ENCODE peak calls at places on chromosome 5, in seven cellular contexts. K, F, Y, X, D, C and Q are unnamed samples.

GRCh38 chr5:54215233-54215736 is 95.1 kb downstream of the ARL15 start:
- DNase-seq in K (no peak), F (no peak), Y (no peak), X (no peak), D (no peak), C (no peak), Q (no peak)

GRCh38 chr5:55234171-55234700 is 828 bp upstream of the CCNO start:
- DNase-seq in K (peak; percentile 48), F (no peak), Y (no peak), X (peak; percentile 48), D (no peak), C (no peak), Q (no peak)

GRCh38 chr5:77569409-77569808 is 69.1 kb downstream of the OTP start:
- DNase-seq in K (no peak), F (no peak), Y (no peak), X (peak; percentile 23), D (no peak), C (no peak), Q (no peak)

GRCh38 chr5:107669543-107670027 is 1.2 kb downstream of the EFNA5 start:
- DNase-seq in K (peak; percentile 43), F (no peak), Y (no peak), X (peak; percentile 47), D (peak; percentile 35), C (peak; percentile 29), Q (no peak)

GRCh38 chr5:5242056-5242455 is 101.9 kb downstream of the ADAMTS16 start:
- DNase-seq in K (no peak), F (no peak), Y (no peak), X (no peak), D (no peak), C (no peak), Q (no peak)

GRCh38 chr5:29905626-29906353 is 1287.7 kb upstream of the CDH6 start:
- DNase-seq in K (peak; percentile 17), F (no peak), Y (no peak), X (no peak), D (no peak), C (no peak), Q (no peak)

GRCh38 chr5:74259572-74259971 is 381.0 kb downstream of the ENC1 start:
- DNase-seq in K (no peak), F (no peak), Y (no peak), X (no peak), D (no peak), C (no peak), Q (no peak)

GRCh38 chr5:1029270-1029944 is 20.8 kb downstream of the NKD2 start:
- DNase-seq in K (no peak), F (no peak), Y (no peak), X (no peak), D (peak; percentile 4), C (no peak), Q (no peak)

GRCh38 chr5:98458004-98458403 is 315.5 kb upstream of the RGMB start:
- DNase-seq in K (peak; percentile 12), F (no peak), Y (no peak), X (peak; percentile 88), D (no peak), C (peak; percentile 78), Q (no peak)

GRCh38 chr5:143931986-143932385 is 120.0 kb downstream of the HMHB1 start:
- DNase-seq in K (no peak), F (no peak), Y (no peak), X (no peak), D (no peak), C (no peak), Q (no peak)

GRCh38 chr5:134511796-134512660 is 13.4 kb upstream of the JADE2 start:
- DNase-seq in K (peak; percentile 53), F (peak; percentile 93), Y (no peak), X (peak; percentile 86), D (peak; percentile 89), C (peak; percentile 23), Q (no peak)
- TF ChIP-seq CTCF in K (peak; percentile 52), F (peak; percentile 51), Y (no peak), X (peak; percentile 38), D (peak; percentile 41), C (no peak), Q (no peak)

GRCh38 chr5:149153751-149154610 is 12.7 kb downstream of the ABLIM3 start:
- DNase-seq in K (no peak), F (peak; percentile 89), Y (no peak), X (peak; percentile 87), D (peak; percentile 71), C (peak; percentile 60), Q (no peak)

GRCh38 chr5:149151717-149152116 is 10.4 kb downstream of the ABLIM3 start:
- DNase-seq in K (peak; percentile 77), F (peak; percentile 68), Y (no peak), X (no peak), D (no peak), C (no peak), Q (no peak)

GRCh38 chr5:149154629-149155028 is 13.3 kb downstream of the ABLIM3 start:
- DNase-seq in K (no peak), F (no peak), Y (no peak), X (no peak), D (no peak), C (no peak), Q (no peak)

GRCh38 chr5:149152317-149152746 is 11.0 kb downstream of the ABLIM3 start:
- DNase-seq in K (peak; percentile 62), F (peak; percentile 77), Y (no peak), X (no peak), D (no peak), C (no peak), Q (peak; percentile 84)

GRCh38 chr5:149153193-149153750 is 12.0 kb downstream of the ABLIM3 start:
- DNase-seq in K (no peak), F (no peak), Y (no peak), X (no peak), D (no peak), C (no peak), Q (no peak)
- H3K4me3 ChIP-seq in K (no peak overlapping the region), F (no peak overlapping the region), Y (no peak overlapping the region), X (no peak overlapping the region), D (no peak overlapping the region), C (no peak overlapping the region), Q (no peak overlapping the region)

DNA sequence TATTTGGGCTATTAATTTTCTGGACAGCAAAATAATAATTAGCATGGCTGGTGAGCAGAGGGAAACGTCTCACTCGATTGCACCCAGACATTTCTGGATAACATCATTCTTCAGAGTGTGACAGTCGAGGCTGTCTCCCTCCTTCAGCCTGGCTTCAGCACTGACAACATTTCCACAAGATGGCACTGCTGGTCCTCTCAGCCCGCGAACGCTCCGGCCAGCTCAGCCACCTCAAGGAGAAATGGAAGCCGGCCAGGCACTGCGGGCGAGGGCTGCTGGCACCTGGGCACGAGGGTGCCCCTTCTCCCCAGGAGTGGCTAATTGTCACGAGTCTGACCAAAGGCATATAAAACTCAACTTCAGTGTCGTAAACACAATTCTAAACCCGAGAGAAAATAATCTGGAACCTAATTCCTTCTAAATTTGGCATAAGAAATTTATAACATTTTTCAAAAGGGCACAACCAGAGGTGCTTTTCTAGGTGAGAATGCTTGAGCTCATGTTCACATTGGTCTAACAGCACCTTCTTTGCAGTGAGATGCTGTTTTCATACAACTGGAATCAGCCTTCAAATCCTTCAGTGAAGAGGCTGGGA is 65.9 kb downstream of the DAP start:
- DNase-seq in K (peak; percentile 96), F (peak; percentile 76), Y (no peak), X (peak; percentile 80), D (peak; percentile 62), C (peak; percentile 51), Q (peak; percentile 48)
- TF ChIP-seq CTCF in K (peak; percentile 99), F (peak; percentile 87), Y (no peak), X (peak; percentile 91), D (peak; percentile 77), C (peak; percentile 72), Q (peak; percentile 98)

GRCh38 chr5:117261948-117262606 is 687.5 kb upstream of the SEMA6A start:
- DNase-seq in K (no peak), F (no peak), Y (no peak), X (no peak), D (no peak), C (no peak), Q (no peak)
- H3K4me3 ChIP-seq in K (no peak overlapping the region), F (no peak overlapping the region), Y (no peak overlapping the region), X (no peak overlapping the region), D (no peak overlapping the region), C (no peak overlapping the region), Q (no peak overlapping the region)

DNA sequence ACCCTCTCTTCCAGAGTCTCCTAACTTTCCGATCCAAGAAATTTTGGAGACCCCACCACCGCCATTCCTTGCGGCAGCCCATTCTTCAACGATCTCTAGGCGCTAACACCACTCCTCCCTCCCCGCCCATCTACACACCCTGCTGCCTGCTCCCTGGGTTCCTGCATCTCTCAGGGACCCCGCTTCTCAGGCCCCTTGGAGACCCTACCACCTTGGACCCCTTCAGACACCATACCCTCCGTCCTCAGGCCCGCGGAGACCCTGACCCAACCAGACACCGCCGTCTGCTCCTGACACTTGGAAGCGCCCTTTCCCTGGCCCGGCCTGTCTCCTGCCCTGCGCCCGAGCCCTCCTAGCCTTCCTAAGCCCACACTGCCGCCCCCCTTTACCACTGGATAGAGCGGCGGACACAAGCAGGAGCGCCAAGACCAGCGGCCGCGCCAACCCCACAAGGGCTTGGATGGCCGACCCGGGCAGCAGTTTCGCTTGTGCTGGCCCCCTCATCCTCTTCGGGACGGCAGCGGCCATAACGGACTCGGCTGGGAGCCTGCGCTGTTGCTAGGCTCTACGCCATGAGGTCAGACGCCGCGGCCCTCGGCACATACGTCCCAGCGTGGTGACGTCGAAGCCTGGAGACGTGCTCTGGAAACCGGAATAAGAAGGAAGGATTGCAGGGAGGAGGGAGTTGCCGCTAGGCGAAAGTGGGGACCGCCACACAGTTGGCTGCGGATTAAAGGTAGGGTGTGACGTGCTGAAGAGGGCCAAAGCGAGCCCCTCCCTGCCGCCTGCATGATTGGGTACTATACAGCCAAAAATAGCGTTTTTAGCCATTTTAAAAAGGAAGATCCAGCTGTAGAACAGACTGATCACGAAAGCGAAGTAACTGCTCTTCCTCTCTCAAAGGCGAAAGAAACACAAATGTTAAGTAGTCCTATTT is at the start of gene C5orf15:
- DNase-seq in K (peak; percentile 95), F (peak; percentile 96), Y (peak; percentile 92), X (peak; percentile 98), D (peak; percentile 95), C (peak; percentile 98), Q (peak; percentile 87)
- TF ChIP-seq CTCF in K (no peak), F (no peak), Y (no peak), X (peak; percentile 38), D (no peak), C (no peak), Q (no peak)

GRCh38 chr5:172833372-172833690 is 720 bp upstream of the ERGIC1 start:
- DNase-seq in K (no peak), F (no peak), Y (no peak), X (no peak), D (no peak), C (no peak), Q (no peak)
- H3K4me3 ChIP-seq in K (peak overlapping the region; percentile 92), F (no peak overlapping the region), Y (peak overlapping the region; percentile 81), X (peak overlapping the region; percentile 64), D (peak overlapping the region; percentile 88), C (no peak overlapping the region), Q (peak overlapping the region; percentile 95)